ENCODE peak calls at places on chromosomes 12 and 14, in seven cellular contexts. J, F, Z, M, R, S and N are unnamed samples.

GRCh38 chr12:23550753-23551152 is 398.7 kb downstream of the SOX5 start:
- DNase-seq in Z (no peak), R (no peak), F (no peak), S (no peak), J (no peak), M (no peak), N (no peak)

GRCh38 chr12:79844693-79845092 is 90.2 kb downstream of the PPP1R12A start:
- DNase-seq in M (peak), J (peak), R (peak), S (peak), F (no peak), Z (peak), N (peak)

GRCh38 chr14:55556929-55557623 is 22.9 kb upstream of the KTN1 start:
- DNase-seq in F (no peak), S (peak), R (peak), J (peak), Z (no peak), M (peak), N (peak)

GRCh38 chr12:28172434-28173030 is 17.7 kb upstream of the CCDC91 start:
- DNase-seq in R (peak), Z (peak), F (no peak), M (peak), S (peak), J (peak), N (peak)

GRCh38 chr14:102209224-102209966 is 69.7 kb downstream of the WDR20 start:
- DNase-seq in S (no peak), J (peak), Z (no peak), R (no peak), F (peak), M (peak), N (no peak)

GRCh38 chr14:65751510-65751909 is 339.0 kb downstream of the FUT8 start:
- DNase-seq in J (no peak), F (no peak), S (no peak), Z (no peak), M (peak), R (no peak), N (no peak)

GRCh38 chr14:60648934-60649814 is at the start of gene SIX1:
- DNase-seq in Z (peak), R (peak), M (peak), S (peak), J (peak), F (peak), N (peak)

GRCh38 chr14:104830781-104831180 is 29.9 kb downstream of the ZBTB42 start:
- DNase-seq in Z (no peak), M (no peak), F (no peak), R (no peak), J (no peak), S (no peak), N (no peak)

GRCh38 chr14:105023791-105024480 is 3.1 kb upstream of the CDCA4 start:
- DNase-seq in J (peak), Z (no peak), S (peak), M (no peak), R (peak), F (no peak), N (peak)

GRCh38 chr12:48890657-48891418 is 25.2 kb upstream of the RND1 start:
- DNase-seq in Z (peak), R (peak), M (peak), F (peak), S (peak), J (peak), N (peak)

GRCh38 chr14:59690426-59690825 is 113.8 kb upstream of the CCDC175 start:
- DNase-seq in S (no peak), M (no peak), J (no peak), Z (no peak), F (no peak), R (no peak), N (no peak)

GRCh38 chr12:102034346-102034745 is 27.4 kb downstream of the WASHC3 start:
- DNase-seq in R (peak), S (no peak), Z (no peak), J (peak), F (no peak), M (no peak), N (no peak)

GRCh38 chr14:99118046-99118721 is 153.8 kb downstream of the BCL11B start:
- DNase-seq in M (no peak), R (no peak), J (no peak), F (no peak), S (no peak), Z (no peak), N (no peak)

GRCh38 chr14:85416771-85417170 is 113.2 kb upstream of the FLRT2 start:
- DNase-seq in M (no peak), Z (no peak), S (peak), R (peak), J (peak), F (no peak), N (peak)

GRCh38 chr14:65226824-65227604 is 124.7 kb upstream of the MAX start:
- DNase-seq in Z (no peak), S (no peak), M (peak), R (no peak), J (peak), F (peak), N (peak)

GRCh38 chr14:96173646-96174475 is 30.8 kb upstream of the BDKRB2 start:
- DNase-seq in Z (no peak), S (no peak), F (peak), R (no peak), J (no peak), M (no peak), N (no peak)

GRCh38 chr14:58805057-58805456 is 167.3 kb downstream of the DACT1 start:
- DNase-seq in R (no peak), S (no peak), J (no peak), M (no peak), F (no peak), Z (no peak), N (no peak)

GRCh38 chr12:125124320-125124966 is 59.2 kb downstream of the AACS start:
- DNase-seq in F (no peak), M (no peak), R (peak), S (no peak), J (peak), Z (no peak), N (peak)

GRCh38 chr14:104795781-104796681 is 483 bp upstream of the AKT1 start:
- DNase-seq in R (no peak), J (peak), Z (peak), S (no peak), M (no peak), F (peak), N (peak)

GRCh38 chr14:103628684-103629502 is at the start of gene KLC1:
- DNase-seq in R (peak), F (peak), Z (peak), M (peak), J (peak), S (no peak), N (peak)

GRCh38 chr12:132662901-132663755 is 24.0 kb downstream of the POLE start:
- DNase-seq in J (no peak), M (no peak), S (no peak), R (no peak), F (peak), Z (no peak), N (no peak)

GRCh38 chr12:103503546-103504480 is 8.0 kb upstream of the C12orf42 start:
- DNase-seq in F (no peak), S (no peak), Z (peak), J (no peak), M (peak), R (peak), N (no peak)

GRCh38 chr14:100861188-100861936 is 35.4 kb downstream of the MEG3 start:
- DNase-seq in Z (no peak), J (no peak), M (no peak), F (peak), S (peak), R (no peak), N (no peak)

GRCh38 chr12:75935544-75936242 is 95.9 kb downstream of the PHLDA1 start:
- DNase-seq in S (no peak), Z (no peak), M (no peak), F (no peak), R (no peak), J (no peak), N (no peak)

GRCh38 chr14:60646202-60646886 is 2.9 kb downstream of the SIX1 start:
- DNase-seq in R (no peak), M (peak), F (no peak), Z (no peak), S (no peak), J (peak), N (no peak)

GRCh38 chr14:75562048-75562447 is 16.4 kb upstream of the FLVCR2 start:
- DNase-seq in S (no peak), J (peak), R (peak), F (no peak), Z (no peak), M (no peak), N (peak)

GRCh38 chr14:75188520-75189267 is 12.3 kb upstream of the TMED10 start:
- DNase-seq in Z (no peak), R (no peak), S (no peak), J (no peak), M (no peak), F (no peak), N (no peak)

GRCh38 chr12:122835693-122836026 is 403 bp downstream of the HIP1R start:
- DNase-seq in S (no peak), M (no peak), F (peak), Z (peak), J (peak), R (no peak), N (no peak)

GRCh38 chr12:1434296-1434955 is 160.0 kb downstream of the FBXL14 start:
- DNase-seq in S (no peak), J (no peak), Z (no peak), R (no peak), F (no peak), M (no peak), N (no peak)
- H3K27ac ChIP-seq in S (no peak), J (no peak), Z (no peak), R (no peak), F (no peak), M (no peak), N (no peak)

GRCh38 chr12:50564948-50565297 is 60.1 kb downstream of the DIP2B start:
- DNase-seq in F (no peak), M (no peak), R (no peak), S (no peak), Z (no peak), J (no peak), N (no peak)

GRCh38 chr12:50566066-50566465 is 61.3 kb downstream of the DIP2B start:
- DNase-seq in R (no peak), Z (no peak), F (no peak), J (no peak), S (no peak), M (no peak), N (no peak)

GRCh38 chr12:50563434-50563787 is 58.6 kb downstream of the DIP2B start:
- DNase-seq in S (no peak), F (no peak), M (no peak), J (no peak), Z (no peak), R (no peak), N (no peak)

GRCh38 chr12:50562485-50563433 is 58.0 kb downstream of the DIP2B start:
- DNase-seq in F (no peak), M (no peak), S (no peak), R (no peak), J (no peak), Z (peak), N (no peak)

GRCh38 chr12:50564240-50564947 is 59.6 kb downstream of the DIP2B start:
- DNase-seq in Z (no peak), M (no peak), F (no peak), R (no peak), S (no peak), J (no peak), N (no peak)
- H3K4me3 ChIP-seq in Z (no peak), M (no peak), F (no peak), R (no peak), S (no peak), J (no peak), N (no peak)

GRCh38 chr12:94585624-94586023 is 64.7 kb downstream of the TMCC3 start:
- DNase-seq in Z (no peak), M (no peak), R (no peak), J (no peak), S (no peak), F (no peak), N (no peak)

GRCh38 chr12:94586589-94587259 is 63.6 kb downstream of the TMCC3 start:
- DNase-seq in M (no peak), Z (no peak), S (no peak), J (peak), F (no peak), R (no peak), N (peak)

GRCh38 chr12:94588271-94588785 is 62.0 kb downstream of the TMCC3 start:
- DNase-seq in M (peak), Z (no peak), R (no peak), F (no peak), S (no peak), J (no peak), N (no peak)

GRCh38 chr12:94589591-94590001 is 60.8 kb downstream of the TMCC3 start:
- DNase-seq in M (no peak), F (no peak), R (peak), Z (no peak), J (peak), S (no peak), N (peak)

DNA sequence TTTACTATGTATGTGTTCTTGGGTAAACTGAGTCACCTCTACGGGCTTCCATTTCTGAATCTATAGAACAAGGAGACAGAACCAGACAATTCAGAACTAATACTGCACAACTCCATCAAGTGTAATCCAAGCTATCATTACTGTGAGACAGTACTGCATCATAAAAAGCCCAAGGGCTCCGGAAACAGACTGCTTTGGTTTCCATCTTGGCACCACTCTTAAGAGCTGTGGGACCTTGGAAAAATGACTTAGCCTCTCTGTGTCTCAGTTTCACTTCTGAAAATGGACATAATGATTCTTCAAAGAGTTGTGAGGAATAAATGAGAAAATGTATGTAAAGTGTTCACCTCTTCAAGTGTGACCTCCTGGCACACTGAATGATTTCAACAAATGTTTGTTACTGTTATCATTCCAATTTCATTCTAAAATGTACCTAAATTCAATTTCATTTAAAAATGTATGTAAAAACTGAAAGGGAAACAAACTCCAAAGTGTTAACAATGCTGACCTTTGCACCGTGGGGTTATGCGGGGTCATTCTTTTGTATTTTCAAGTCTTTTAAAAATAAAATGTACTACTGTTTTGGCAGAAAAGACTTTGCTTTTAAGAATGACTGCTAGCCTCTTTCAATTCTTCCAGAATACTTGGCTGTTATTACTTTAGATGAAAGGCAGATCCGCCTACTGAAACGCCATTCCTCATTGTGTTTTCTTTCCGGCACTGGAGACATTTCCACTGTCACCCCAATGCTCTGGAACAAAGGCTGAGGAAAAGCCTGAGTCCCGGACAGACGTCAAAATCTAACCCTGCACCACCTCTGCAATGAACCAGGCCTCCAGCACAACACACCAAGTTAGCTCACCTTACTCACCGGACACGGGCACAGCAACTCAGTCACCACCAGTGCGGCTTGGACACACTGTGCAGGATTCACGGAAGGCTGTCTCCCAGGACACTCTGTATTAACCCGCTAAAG is 62.8 kb downstream of the TMCC3 start:
- DNase-seq in M (no peak), F (no peak), S (no peak), J (no peak), R (no peak), Z (no peak), N (no peak)
- H3K27ac ChIP-seq in M (no peak), F (peak), S (no peak), J (no peak), R (no peak), Z (no peak), N (no peak)

DNA sequence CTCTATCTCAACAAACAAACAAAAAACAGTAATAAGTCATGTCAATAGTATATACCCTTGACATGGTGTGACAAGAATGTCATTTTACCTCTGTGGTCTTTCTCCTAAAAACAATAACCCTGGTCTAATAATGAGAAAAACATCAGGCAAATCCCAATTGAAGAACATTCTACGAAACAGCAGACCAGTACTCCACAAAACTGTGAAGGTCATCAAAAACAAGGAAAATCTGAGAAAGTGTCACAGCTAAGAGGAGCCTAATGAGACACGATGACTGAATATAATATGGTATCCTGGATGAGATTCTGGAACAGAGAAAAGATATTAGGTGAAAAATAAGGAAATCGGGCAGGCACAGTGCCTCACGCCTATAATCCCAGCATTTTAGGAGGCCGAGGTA is 5.6 kb upstream of the COCH start:
- DNase-seq in S (no peak), M (no peak), F (no peak), J (no peak), Z (no peak), R (no peak), N (no peak)
- H3K4me3 ChIP-seq in S (no peak), M (no peak), F (no peak), J (no peak), Z (no peak), R (no peak), N (no peak)

DNA sequence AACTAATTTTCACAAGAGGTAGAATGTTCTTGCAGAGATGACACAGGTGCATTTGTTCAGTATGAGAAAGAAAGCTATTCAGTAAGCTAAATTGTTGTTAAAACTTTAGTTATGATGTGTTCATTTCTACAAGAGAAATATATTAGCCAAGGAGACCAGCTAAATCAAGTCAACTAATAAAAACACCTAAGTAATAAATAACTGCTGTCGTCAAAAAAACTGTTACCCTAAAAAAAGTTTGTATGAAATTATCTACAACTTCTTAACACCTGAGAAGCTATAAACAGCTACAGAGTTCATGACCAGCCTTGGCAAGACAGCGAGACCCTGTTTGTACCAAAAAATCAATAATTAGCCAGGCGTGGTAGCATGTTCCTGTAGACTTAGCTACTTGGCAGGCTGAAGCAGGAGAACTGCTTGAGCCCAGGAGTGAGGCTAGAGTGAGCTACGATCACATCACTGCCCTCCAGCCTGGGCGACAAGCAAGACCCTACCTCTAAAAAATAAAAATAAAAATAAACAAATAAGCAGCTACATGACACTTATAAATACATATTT is 67.6 kb upstream of the AP4S1 start:
- DNase-seq in J (no peak), S (no peak), F (no peak), M (no peak), Z (no peak), R (no peak), N (no peak)
- H3K27ac ChIP-seq in J (no peak), S (no peak), F (no peak), M (no peak), Z (no peak), R (no peak), N (no peak)